ENCODE peak calls at places on chromosomes 6 and 20, in four cellular contexts. T, W, G and E are unnamed samples.

GRCh38 chr6:20978176-20978614 is 443.9 kb downstream of the CDKAL1 start:
- DNase-seq in T (peak; percentile 44), W (no peak), G (peak; percentile 91), E (peak; percentile 69)

GRCh38 chr20:23106271-23106851 is 20.2 kb upstream of the CD93 start:
- DNase-seq in T (no peak), W (no peak), G (peak; percentile 53), E (no peak)

GRCh38 chr6:110066091-110066490 is 88.0 kb downstream of the GPR6 start:
- DNase-seq in T (no peak), W (no peak), G (no peak), E (no peak)

GRCh38 chr6:42428326-42429041 is 23.2 kb downstream of the TRERF1 start:
- DNase-seq in T (peak; percentile 61), W (peak; percentile 38), G (peak; percentile 21), E (peak; percentile 71)

GRCh38 chr6:158819977-158820632 is 937 bp upstream of the EZR start:
- DNase-seq in T (peak; percentile 24), W (no peak), G (no peak), E (no peak)

GRCh38 chr6:79453558-79454042 is 83.6 kb downstream of the LCA5 start:
- DNase-seq in T (peak; percentile 62), W (no peak), G (no peak), E (peak; percentile 18)

GRCh38 chr6:15338462-15338861 is 92.6 kb downstream of the JARID2 start:
- DNase-seq in T (no peak), W (no peak), G (no peak), E (no peak)

GRCh38 chr6:74467533-74468215 is 738.2 kb downstream of the COL12A1 start:
- DNase-seq in T (no peak), W (no peak), G (peak; percentile 32), E (no peak)

GRCh38 chr6:121366184-121366521 is 31.9 kb upstream of the TBC1D32 start:
- DNase-seq in T (no peak), W (no peak), G (no peak), E (no peak)
- TF ChIP-seq CTCF in T (no peak), W (no peak), G (no peak), E (no peak)

GRCh38 chr20:16082051-16082550 is 491.1 kb downstream of the KIF16B start:
- DNase-seq in T (no peak), W (no peak), G (no peak), E (no peak)

GRCh38 chr20:16083639-16084280 is 489.5 kb downstream of the KIF16B start:
- DNase-seq in T (no peak), W (no peak), G (no peak), E (no peak)

GRCh38 chr20:16081421-16081820 is 491.8 kb downstream of the KIF16B start:
- DNase-seq in T (no peak), W (no peak), G (no peak), E (no peak)

DNA sequence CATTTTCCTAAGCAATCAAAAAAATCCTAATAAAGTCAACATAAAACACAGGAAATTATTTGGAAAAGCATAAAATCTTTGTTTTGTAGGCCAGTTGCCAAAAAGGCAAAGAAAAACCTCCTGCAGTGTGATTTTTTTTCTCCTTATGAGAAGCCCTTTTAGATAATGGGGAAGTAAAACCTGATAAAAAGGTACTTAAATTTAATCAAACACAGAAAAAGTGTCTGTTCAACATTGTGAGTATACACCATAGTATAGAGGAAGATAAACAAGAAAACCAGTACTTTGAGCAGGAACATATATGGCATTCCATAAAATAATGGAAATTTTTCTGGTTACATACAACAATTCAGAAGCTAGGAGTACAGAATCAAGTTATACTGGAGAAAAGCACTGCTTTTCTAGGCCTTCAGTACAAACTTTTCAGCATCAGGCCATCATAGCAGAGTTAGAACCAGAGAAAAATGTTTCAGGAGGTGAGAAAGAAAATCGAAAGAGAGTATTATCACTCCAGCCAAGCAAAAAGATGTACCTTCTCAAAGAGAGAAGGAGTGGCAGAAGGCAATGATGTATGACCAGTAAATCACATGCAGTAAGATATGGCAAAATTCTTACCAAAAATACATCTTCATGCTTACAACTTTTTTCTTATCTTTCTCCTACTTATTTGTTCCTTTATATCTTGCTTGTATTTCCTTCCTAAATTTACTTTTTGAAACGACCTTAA is 494.9 kb downstream of the KIF16B start:
- DNase-seq in T (no peak), W (no peak), G (no peak), E (no peak)
- H3K4me3 ChIP-seq in T (no peak overlapping the region), W (no peak overlapping the region), G (no peak overlapping the region), E (no peak overlapping the region)

GRCh38 chr6:30260036-30260504 is 46.9 kb upstream of the TRIM26 start:
- DNase-seq in T (no peak), W (no peak), G (no peak), E (peak; percentile 34)

GRCh38 chr6:30264731-30265130 is 51.5 kb upstream of the TRIM26 start:
- DNase-seq in T (no peak), W (no peak), G (peak; percentile 49), E (no peak)

GRCh38 chr6:30258204-30258603 is 45.0 kb upstream of the TRIM26 start:
- DNase-seq in T (no peak), W (no peak), G (no peak), E (peak; percentile 64)

GRCh38 chr6:30263734-30264133 is 50.5 kb upstream of the TRIM26 start:
- DNase-seq in T (peak; percentile 35), W (no peak), G (peak; percentile 72), E (no peak)

GRCh38 chr6:30259140-30260035 is 46.2 kb upstream of the TRIM26 start:
- DNase-seq in T (peak; percentile 79), W (peak; percentile 68), G (peak; percentile 81), E (peak; percentile 83)
- TF ChIP-seq CTCF in T (peak; percentile 50), W (peak; percentile 23), G (peak; percentile 42), E (peak; percentile 31)

GRCh38 chr6:111994791-111995190 is 59.1 kb upstream of the CCN6 start:
- DNase-seq in T (no peak), W (no peak), G (no peak), E (no peak)

GRCh38 chr6:111997863-111998191 is 56.1 kb upstream of the CCN6 start:
- DNase-seq in T (peak; percentile 54), W (peak; percentile 56), G (no peak), E (no peak)

GRCh38 chr6:111996159-111996558 is 57.7 kb upstream of the CCN6 start:
- DNase-seq in T (no peak), W (no peak), G (no peak), E (no peak)

GRCh38 chr6:111995409-111995808 is 58.5 kb upstream of the CCN6 start:
- DNase-seq in T (no peak), W (no peak), G (no peak), E (no peak)

GRCh38 chr6:111997078-111997862 is 56.6 kb upstream of the CCN6 start:
- DNase-seq in T (peak; percentile 88), W (peak; percentile 78), G (peak; percentile 80), E (peak; percentile 90)
- H3K4me3 ChIP-seq in T (peak overlapping the region; percentile 20), W (peak overlapping the region; percentile 43), G (no peak overlapping the region), E (no peak overlapping the region)